ENCODE peak calls at places on chromosomes 4 and X, in seven cellular contexts. T is stomach, Z is GM12878, F is SK-N-MC, M is upper lobe of left lung, E is prostate gland, L is GM23338. S is an unnamed sample. For H3K36me3, the result is how much of the 10 kb centered on the place peaks cover.

GRCh38 chrX:13110427-13111324 is 66.3 kb upstream of the FAM9C start:
- DNase-seq in E (peak), Z (no peak), M (peak), F (peak), L (peak), T (no peak), S (peak)

GRCh38 chrX:101359966-101360365 is 11.4 kb upstream of the TIMM8A start:
- DNase-seq in L (no peak), T (no peak), M (no peak), E (no peak), Z (no peak), F (no peak), S (no peak)

GRCh38 chr4:140038031-140038533 is 115.9 kb downstream of the MAML3 start:
- DNase-seq in Z (no peak), M (no peak), L (no peak), E (no peak), T (no peak), F (no peak), S (no peak)

GRCh38 chrX:53441531-53442321 is 7.6 kb upstream of the HSD17B10 start:
- DNase-seq in E (peak), T (peak), Z (peak), L (peak), F (no peak), M (peak), S (peak)

GRCh38 chrX:15146515-15146914 is 123.4 kb downstream of the ASB9 start:
- DNase-seq in M (no peak), E (no peak), F (no peak), L (peak), Z (no peak), T (peak), S (no peak)

GRCh38 chr4:166972071-166972470 is 262.2 kb downstream of the SPOCK3 start:
- DNase-seq in Z (no peak), M (no peak), L (no peak), E (no peak), T (no peak), F (no peak), S (no peak)

GRCh38 chr4:129342820-129343219 is 246.9 kb downstream of the C4orf33 start:
- DNase-seq in T (no peak), M (no peak), Z (no peak), L (no peak), E (no peak), F (peak), S (no peak)

GRCh38 chr4:183201331-183201730 is 102.3 kb downstream of the WWC2 start:
- DNase-seq in Z (no peak), T (no peak), F (no peak), M (no peak), L (no peak), E (no peak), S (no peak)

GRCh38 chrX:144586756-144587155 is 660.5 kb upstream of the SPANXN1 start:
- DNase-seq in T (no peak), E (no peak), Z (no peak), L (no peak), M (no peak), F (peak), S (no peak)

GRCh38 chr4:154503598-154503997 is 12.0 kb upstream of the DCHS2 start:
- DNase-seq in F (no peak), Z (no peak), L (peak), E (no peak), T (no peak), M (no peak), S (no peak)

GRCh38 chrX:30910124-30910860 is 21.2 kb upstream of the TAB3 start:
- DNase-seq in L (no peak), T (no peak), Z (no peak), F (no peak), E (no peak), M (no peak), S (no peak)

GRCh38 chr4:2805712-2806391 is 13.0 kb downstream of the SH3BP2 start:
- DNase-seq in Z (no peak), T (peak), E (peak), M (peak), F (no peak), L (no peak), S (no peak)

GRCh38 chrX:111103246-111103645 is 7.3 kb downstream of the PAK3 start:
- DNase-seq in E (no peak), L (no peak), M (no peak), Z (no peak), F (no peak), T (no peak), S (no peak)

GRCh38 chrX:19576742-19577141 is 61.4 kb upstream of the MAP3K15 start:
- DNase-seq in Z (no peak), T (no peak), F (no peak), M (no peak), E (no peak), L (no peak), S (no peak)

GRCh38 chr4:15149234-15149841 is 147.1 kb downstream of the CPEB2 start:
- DNase-seq in T (no peak), Z (peak), M (no peak), E (no peak), L (no peak), F (no peak), S (no peak)

GRCh38 chrX:1389993-1390285 is 2.0 kb downstream of the SLC25A6 start:
- DNase-seq in F (no peak), Z (no peak), M (no peak), T (no peak), L (no peak), E (no peak), S (no peak)

GRCh38 chr4:88661724-88662123 is 35.9 kb downstream of the NAP1L5 start:
- DNase-seq in Z (no peak), T (no peak), M (no peak), E (no peak), F (no peak), L (no peak), S (no peak)

GRCh38 chr4:24150021-24150420 is 260.2 kb upstream of the PPARGC1A start:
- DNase-seq in M (no peak), L (no peak), Z (no peak), T (no peak), E (no peak), F (no peak), S (no peak)

GRCh38 chr4:126560794-126561193 is 1072.0 kb upstream of the INTU start:
- DNase-seq in Z (no peak), L (no peak), F (no peak), T (no peak), E (no peak), M (no peak), S (no peak)

GRCh38 chr4:56874166-56874565 is 33.5 kb upstream of the REST start:
- DNase-seq in M (no peak), Z (no peak), E (peak), T (no peak), L (peak), F (no peak), S (no peak)

GRCh38 chr4:180827610-180828009 is 1415.6 kb upstream of the TENM3 start:
- DNase-seq in Z (no peak), L (no peak), E (no peak), T (no peak), F (no peak), M (no peak), S (no peak)

GRCh38 chr4:140094701-140095420 is 59.1 kb downstream of the MAML3 start:
- DNase-seq in T (peak), F (no peak), M (peak), Z (no peak), E (peak), L (peak), S (peak)

GRCh38 chrX:17818729-17819128 is 42.4 kb downstream of the RAI2 start:
- DNase-seq in L (no peak), F (no peak), T (no peak), Z (no peak), E (no peak), M (no peak), S (no peak)

GRCh38 chr4:94165256-94165655 is 42.4 kb upstream of the SMARCAD1 start:
- DNase-seq in E (no peak), T (no peak), Z (no peak), M (no peak), F (no peak), L (peak), S (no peak)

GRCh38 chrX:115138040-115138439 is 51.2 kb upstream of the RBMXL3 start:
- DNase-seq in F (no peak), T (no peak), Z (no peak), M (no peak), L (peak), E (no peak), S (no peak)

GRCh38 chr4:7155611-7156071 is 36.7 kb upstream of the SORCS2 start:
- DNase-seq in E (no peak), F (no peak), Z (no peak), L (no peak), T (no peak), M (no peak), S (peak)

GRCh38 chrX:17052210-17052609 is 105.8 kb downstream of the REPS2 start:
- DNase-seq in L (no peak), M (no peak), T (no peak), E (no peak), F (no peak), Z (no peak), S (no peak)

GRCh38 chrX:118347131-118347530 is 1.2 kb downstream of the WDR44 start:
- DNase-seq in E (no peak), F (no peak), T (no peak), Z (no peak), L (no peak), M (no peak), S (no peak)

GRCh38 chr4:76278583-76278982 is 27.1 kb downstream of the FAM47E start:
- DNase-seq in E (no peak), L (no peak), M (no peak), Z (no peak), F (no peak), T (no peak), S (no peak)

GRCh38 chrX:143304518-143304917 is 212.8 kb downstream of the SPANXN3 start:
- DNase-seq in L (no peak), E (no peak), Z (no peak), T (no peak), F (no peak), M (no peak), S (no peak)

GRCh38 chrX:10636337-10636736 is 16.0 kb upstream of the MID1 start:
- DNase-seq in T (no peak), F (no peak), Z (no peak), M (no peak), E (no peak), L (peak), S (no peak)

DNA sequence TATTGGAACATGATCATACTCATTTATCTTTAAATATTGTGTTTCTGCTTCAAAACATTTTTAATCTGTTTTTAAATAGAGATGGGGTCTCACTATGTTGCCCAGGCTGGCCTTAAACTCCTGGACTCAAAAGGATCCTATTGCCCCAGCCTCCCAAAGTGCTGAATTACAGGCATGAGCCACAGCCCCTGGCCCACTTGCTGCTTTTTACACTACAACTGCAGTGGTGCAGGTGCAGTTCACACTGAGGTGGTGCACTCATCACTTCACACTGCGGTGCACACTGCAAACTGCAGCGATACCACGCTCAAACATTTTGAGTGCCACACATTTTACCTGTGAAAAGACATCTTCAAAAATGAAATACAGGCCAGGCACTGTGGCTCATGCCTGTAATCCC is 10.8 kb downstream of the RPS3A start:
- DNase-seq in Z (no peak), T (no peak), L (no peak), E (no peak), M (no peak), F (no peak), S (no peak)
- TF ChIP-seq POLR2AphosphoS5 in Z (no peak), T (no peak), L (no peak), E (no peak), M (no peak), F (no peak), S (no peak)

DNA sequence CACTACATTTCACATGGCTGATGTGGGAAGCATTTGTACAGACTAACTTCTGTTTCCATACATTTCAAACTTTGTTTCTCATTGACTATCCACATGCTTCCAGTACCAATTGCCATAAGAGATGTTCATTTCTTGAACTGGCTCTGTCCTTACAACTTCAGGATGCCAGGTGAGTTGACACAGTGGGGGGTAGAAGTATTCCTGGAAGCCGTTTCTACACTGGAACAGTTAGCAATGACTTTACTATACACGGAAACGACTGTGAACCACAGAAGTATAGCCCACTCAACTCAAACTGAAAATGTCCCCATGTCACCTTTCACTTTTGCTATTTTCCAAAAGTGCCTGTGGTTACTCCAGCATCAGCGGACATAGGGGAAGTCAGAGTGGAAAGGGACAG is 38.0 kb upstream of the DSPP start:
- DNase-seq in F (no peak), T (no peak), M (no peak), E (no peak), L (no peak), Z (no peak), S (no peak)
- H3K36me3 ChIP-seq in F (under half), T (under half), M (under half), E (under half), L (under half), Z (under half), S (under half)

DNA sequence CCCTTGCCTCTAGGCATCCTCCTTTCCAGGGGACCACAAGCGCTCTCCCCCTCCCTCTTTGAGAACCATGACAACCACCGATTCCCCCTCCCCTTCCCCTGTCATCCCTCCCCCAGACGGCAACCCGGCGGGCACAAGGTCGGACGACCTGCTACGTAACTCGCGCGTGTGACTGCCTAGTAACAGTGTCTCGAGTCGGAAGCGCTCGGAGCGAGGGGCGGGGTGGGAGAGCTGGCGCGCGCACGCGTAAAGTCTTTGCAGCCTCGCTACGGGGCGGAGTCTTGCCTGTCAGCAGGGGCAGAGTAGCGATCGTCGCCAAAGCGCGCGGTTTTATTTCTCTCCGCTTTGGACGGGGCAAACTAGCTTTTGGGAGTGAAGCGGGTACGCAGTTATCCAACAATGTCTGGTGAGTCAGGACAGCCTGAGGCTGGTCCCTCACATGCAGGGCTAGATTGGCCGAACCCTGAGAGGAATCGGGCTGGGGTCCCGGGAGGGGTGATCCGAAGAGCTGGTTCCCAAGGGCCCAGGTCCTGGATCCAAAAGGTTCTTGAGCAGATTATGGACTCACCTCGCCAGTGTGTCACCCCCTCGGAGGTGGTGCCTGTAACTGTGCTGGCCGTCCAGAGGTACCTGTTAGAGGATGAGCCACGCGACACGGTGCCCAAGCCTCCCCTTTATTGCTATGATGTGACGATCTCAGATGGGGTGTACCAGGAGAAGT is at the start of gene RADX:
- DNase-seq in F (peak), M (peak), T (peak), Z (peak), E (peak), L (peak), S (peak)
- H3K27ac ChIP-seq in F (no peak), M (peak), T (peak), Z (peak), E (no peak), L (no peak), S (no peak)

GRCh38 chr4:102076622-102077021 is 268.7 kb downstream of the SLC39A8 start:
- DNase-seq in M (no peak), Z (no peak), T (no peak), E (no peak), L (no peak), F (no peak), S (no peak)
- TF ChIP-seq POLR2AphosphoS5 in M (no peak), Z (no peak), T (no peak), E (no peak), L (no peak), F (no peak), S (no peak)

GRCh38 chr4:27005512-27006246 is 145.0 kb downstream of the STIM2 start:
- DNase-seq in L (no peak), T (no peak), F (no peak), M (no peak), E (no peak), Z (no peak), S (no peak)
- H3K36me3 ChIP-seq in L (under half), T (under half), F (under half), M (under half), E (under half), Z (under half), S (under half)